ENCODE peak calls at places on chromosome 13, in ten cellular contexts. W, O, V, G, Y, X, H, B, L and R are unnamed samples.
A peak's percentile ranks its signal among the peaks of the same experiment; 100 is the strongest.

GRCh38 chr13:31056650-31057275 is 104.9 kb downstream of the HSPH1 start:
- DNase-seq in V (no peak), W (no peak), Y (no peak), L (no peak), X (no peak), H (no peak), O (no peak), G (no peak), B (no peak), R (no peak)

GRCh38 chr13:30181856-30182651 is 125.3 kb downstream of the KATNAL1 start:
- DNase-seq in X (no peak), H (no peak), B (no peak), O (no peak), V (no peak), W (no peak), G (no peak), L (no peak), Y (no peak), R (no peak)

GRCh38 chr13:19984430-19985218 is 26.1 kb downstream of the ZMYM2 start:
- DNase-seq in H (no peak), Y (no peak), X (no peak), B (no peak), G (peak; percentile 22), V (no peak), W (no peak), L (no peak), O (no peak), R (no peak)

GRCh38 chr13:93304868-93305613 is 78.4 kb downstream of the GPC6 start:
- DNase-seq in V (no peak), Y (no peak), B (no peak), X (no peak), W (no peak), O (no peak), G (no peak), L (no peak), H (no peak), R (no peak)

GRCh38 chr13:40058757-40059236 is 403.3 kb downstream of the COG6 start:
- DNase-seq in Y (no peak), G (no peak), X (no peak), B (no peak), W (no peak), V (no peak), O (no peak), H (no peak), L (no peak), R (peak; percentile 26)

GRCh38 chr13:50222569-50223332 is 207.5 kb downstream of the KCNRG start:
- DNase-seq in G (no peak), V (no peak), L (no peak), W (no peak), H (peak; percentile 78), B (peak; percentile 82), Y (peak; percentile 31), O (no peak), X (no peak), R (no peak)

GRCh38 chr13:111668451-111668850 is 348.0 kb downstream of the TEX29 start:
- DNase-seq in G (no peak), W (no peak), B (no peak), Y (no peak), V (no peak), H (no peak), X (no peak), O (no peak), L (no peak), R (no peak)

GRCh38 chr13:114096811-114097503 is 35.5 kb downstream of the RASA3 start:
- DNase-seq in L (no peak), X (no peak), W (no peak), B (peak; percentile 88), V (peak; percentile 34), G (no peak), H (peak; percentile 19), Y (no peak), O (no peak), R (peak; percentile 1)

GRCh38 chr13:53781941-53782340 is 753.3 kb downstream of the OLFM4 start:
- DNase-seq in Y (no peak), L (no peak), X (no peak), W (no peak), G (no peak), V (no peak), H (no peak), O (no peak), B (no peak), R (no peak)

GRCh38 chr13:100630564-100630963 is 42.0 kb upstream of the GGACT start:
- DNase-seq in W (no peak), B (peak; percentile 12), H (no peak), X (no peak), G (no peak), O (no peak), Y (no peak), L (no peak), V (no peak), R (no peak)

GRCh38 chr13:44493213-44493812 is 82.8 kb downstream of the TSC22D1 start:
- DNase-seq in H (no peak), L (no peak), V (no peak), G (no peak), W (no peak), B (no peak), O (no peak), X (no peak), Y (no peak), R (no peak)

GRCh38 chr13:65855276-65855675 is 1374.9 kb downstream of the PCDH9 start:
- DNase-seq in O (no peak), Y (no peak), L (no peak), H (no peak), B (no peak), G (no peak), V (no peak), W (no peak), X (no peak), R (no peak)

GRCh38 chr13:110134801-110135200 is 172.2 kb downstream of the COL4A1 start:
- DNase-seq in B (no peak), V (no peak), L (no peak), O (no peak), G (no peak), H (no peak), Y (no peak), W (no peak), X (no peak), R (no peak)

GRCh38 chr13:32164622-32165268 is 133.2 kb downstream of the FRY start:
- DNase-seq in O (peak; percentile 45), L (no peak), V (peak; percentile 6), B (peak; percentile 64), X (no peak), Y (no peak), W (no peak), H (no peak), G (peak; percentile 27), R (peak; percentile 33)

GRCh38 chr13:79810671-79811070 is 329.7 kb downstream of the NDFIP2 start:
- DNase-seq in B (no peak), L (peak; percentile 1), O (no peak), Y (no peak), X (no peak), W (peak; percentile 32), G (no peak), V (no peak), H (no peak), R (no peak)

GRCh38 chr13:112711528-112712265 is 21.9 kb downstream of the ATP11A start:
- DNase-seq in H (peak; percentile 89), W (peak; percentile 69), B (no peak), O (no peak), G (peak; percentile 87), Y (peak; percentile 74), L (peak; percentile 81), V (no peak), X (no peak), R (peak; percentile 25)

GRCh38 chr13:110108348-110109139 is 198.4 kb downstream of the COL4A1 start:
- DNase-seq in H (peak; percentile 73), W (no peak), L (no peak), G (peak; percentile 76), O (peak; percentile 29), Y (peak; percentile 53), V (peak; percentile 21), X (no peak), B (peak; percentile 63), R (no peak)

GRCh38 chr13:106661236-106661635 is 93.3 kb upstream of the ARGLU1 start:
- DNase-seq in H (no peak), L (no peak), G (no peak), V (no peak), Y (no peak), W (no peak), O (no peak), B (no peak), X (no peak), R (no peak)

GRCh38 chr13:33279898-33280549 is 5.5 kb downstream of the STARD13 start:
- DNase-seq in W (no peak), V (no peak), B (no peak), G (peak; percentile 26), X (no peak), H (no peak), O (no peak), Y (no peak), L (peak; percentile 69), R (no peak)

GRCh38 chr13:93529961-93530360 is 303.4 kb downstream of the GPC6 start:
- DNase-seq in O (no peak), L (no peak), G (no peak), V (no peak), B (no peak), Y (no peak), W (no peak), H (no peak), X (no peak), R (no peak)

GRCh38 chr13:44303681-44304432 is 69.8 kb upstream of the SERP2 start:
- DNase-seq in W (no peak), O (no peak), G (no peak), B (peak; percentile 53), V (no peak), Y (no peak), L (no peak), X (no peak), H (no peak), R (no peak)

GRCh38 chr13:76921516-76921915 is 26.8 kb upstream of the ACOD1 start:
- DNase-seq in W (no peak), O (no peak), H (no peak), V (no peak), X (no peak), L (no peak), Y (no peak), B (no peak), G (no peak), R (no peak)

GRCh38 chr13:106491928-106492327 is 43.5 kb downstream of the EFNB2 start:
- DNase-seq in W (no peak), X (no peak), G (no peak), L (no peak), B (no peak), Y (no peak), V (no peak), O (no peak), H (no peak), R (no peak)